ENCODE peak calls at places on chromosome 17, in eight cellular contexts. Q is Peyer's patch; W is pancreas; F is CD4-positive, alpha-beta T cell; E is PC-9; T is mammary epithelial cell; N is endothelial cell of umbilical vein; D is heart left ventricle. R is an unnamed sample.
A peak's percentile ranks its signal among the peaks of the same experiment; 100 is the strongest.

GRCh38 chr17:5526821-5527598 is 40.6 kb downstream of the MIS12 start:
- DNase-seq in Q (no peak), W (peak; percentile 7), F (no peak), E (peak; percentile 55), T (peak; percentile 89), N (peak; percentile 97), D (peak; percentile 79), R (no peak)

GRCh38 chr17:6555331-6556120 is 829 bp downstream of the PITPNM3 start:
- DNase-seq in Q (peak; percentile 65), W (no peak), F (no peak), E (peak; percentile 50), T (peak; percentile 76), N (peak; percentile 38), D (no peak), R (no peak)

GRCh38 chr17:81401727-81402529 is 6.7 kb downstream of the BAHCC1 start:
- DNase-seq in Q (peak; percentile 71), W (no peak), F (no peak), E (no peak), T (no peak), N (peak; percentile 41), D (no peak), R (no peak)

GRCh38 chr17:69451416-69452394 is 37.2 kb downstream of the MAP2K6 start:
- DNase-seq in Q (no peak), W (no peak), F (no peak), E (no peak), T (no peak), N (no peak), D (no peak), R (no peak)

GRCh38 chr17:57929392-57929791 is 25.8 kb downstream of the CUEDC1 start:
- DNase-seq in Q (no peak), W (no peak), F (no peak), E (no peak), T (no peak), N (no peak), D (no peak), R (no peak)

GRCh38 chr17:37283414-37283961 is 92.3 kb upstream of the C17orf78 start:
- DNase-seq in Q (no peak), W (no peak), F (no peak), E (no peak), T (no peak), N (no peak), D (no peak), R (no peak)

GRCh38 chr17:50200447-50201225 is 795 bp downstream of the COL1A1 start:
- DNase-seq in Q (peak; percentile 89), W (peak; percentile 79), F (peak; percentile 73), E (peak; percentile 76), T (peak; percentile 80), N (peak; percentile 68), D (peak; percentile 92), R (no peak)

GRCh38 chr17:79822583-79823124 is 16.6 kb downstream of the CBX4 start:
- DNase-seq in Q (no peak), W (no peak), F (no peak), E (no peak), T (no peak), N (no peak), D (no peak), R (no peak)

GRCh38 chr17:77325826-77326581 is 185.2 kb downstream of the SEC14L1 start:
- DNase-seq in Q (peak; percentile 69), W (no peak), F (peak; percentile 8), E (no peak), T (no peak), N (no peak), D (peak; percentile 59), R (peak; percentile 58)

GRCh38 chr17:1055751-1056645 is 59.1 kb downstream of the TIMM22 start:
- DNase-seq in Q (no peak), W (peak; percentile 38), F (peak; percentile 30), E (no peak), T (peak; percentile 27), N (peak; percentile 66), D (peak; percentile 81), R (no peak)

GRCh38 chr17:79097226-79098055 is 22.8 kb downstream of the ENGASE start:
- DNase-seq in Q (no peak), W (no peak), F (no peak), E (no peak), T (no peak), N (no peak), D (no peak), R (no peak)

GRCh38 chr17:73342057-73342522 is 30.3 kb upstream of the CDC42EP4 start:
- DNase-seq in Q (no peak), W (peak; percentile 55), F (no peak), E (no peak), T (peak; percentile 96), N (peak; percentile 86), D (peak; percentile 82), R (no peak)

GRCh38 chr17:6313835-6314234 is 121.1 kb downstream of the AIPL1 start:
- DNase-seq in Q (no peak), W (no peak), F (no peak), E (no peak), T (no peak), N (no peak), D (no peak), R (no peak)

GRCh38 chr17:34177642-34178041 is 77.4 kb upstream of the CCL2 start:
- DNase-seq in Q (no peak), W (no peak), F (no peak), E (no peak), T (no peak), N (peak; percentile 90), D (no peak), R (no peak)

GRCh38 chr17:77506371-77506991 is 365.7 kb downstream of the SEC14L1 start:
- DNase-seq in Q (no peak), W (no peak), F (no peak), E (no peak), T (no peak), N (no peak), D (no peak), R (no peak)

GRCh38 chr17:44221072-44221861 is 1.8 kb upstream of the UBTF start:
- DNase-seq in Q (peak; percentile 86), W (peak; percentile 76), F (peak; percentile 56), E (peak; percentile 64), T (peak; percentile 66), N (peak; percentile 83), D (peak; percentile 91), R (peak; percentile 83)

GRCh38 chr17:81510798-81511549 is 1.6 kb downstream of the ACTG1 start:
- DNase-seq in Q (peak; percentile 64), W (no peak), F (peak; percentile 33), E (no peak), T (no peak), N (peak; percentile 30), D (no peak), R (peak; percentile 71)

GRCh38 chr17:32909787-32910369 is 18.1 kb upstream of the TMEM98 start:
- DNase-seq in Q (peak; percentile 62), W (peak; percentile 81), F (peak; percentile 13), E (peak; percentile 43), T (peak; percentile 69), N (peak; percentile 88), D (no peak), R (no peak)

GRCh38 chr17:49741009-49741691 is 22.8 kb downstream of the FAM117A start:
- DNase-seq in Q (no peak), W (no peak), F (no peak), E (no peak), T (peak; percentile 54), N (no peak), D (no peak), R (no peak)

GRCh38 chr17:79562806-79563141 is 48.1 kb downstream of the RBFOX3 start:
- DNase-seq in Q (no peak), W (no peak), F (no peak), E (no peak), T (no peak), N (no peak), D (no peak), R (no peak)

GRCh38 chr17:69723741-69724140 is 309.2 kb downstream of the MAP2K6 start:
- DNase-seq in Q (no peak), W (no peak), F (no peak), E (no peak), T (peak; percentile 19), N (peak; percentile 25), D (no peak), R (no peak)

GRCh38 chr17:78400581-78401240 is 22.3 kb downstream of the PGS1 start:
- DNase-seq in Q (no peak), W (no peak), F (no peak), E (no peak), T (peak; percentile 85), N (no peak), D (peak; percentile 45), R (no peak)

GRCh38 chr17:73616120-73616872 is 27.9 kb downstream of the SDK2 start:
- DNase-seq in Q (no peak), W (no peak), F (no peak), E (no peak), T (no peak), N (no peak), D (peak; percentile 19), R (no peak)

GRCh38 chr17:43768382-43768781 is 9.8 kb upstream of the SOST start:
- DNase-seq in Q (no peak), W (no peak), F (no peak), E (no peak), T (no peak), N (no peak), D (no peak), R (no peak)

GRCh38 chr17:4998027-4998665 is 396 bp downstream of the KIF1C start:
- DNase-seq in Q (no peak), W (no peak), F (no peak), E (no peak), T (no peak), N (peak; percentile 28), D (peak; percentile 82), R (no peak)

GRCh38 chr17:40111221-40112128 is 10.3 kb upstream of the MSL1 start:
- DNase-seq in Q (peak; percentile 87), W (peak; percentile 97), F (peak; percentile 58), E (peak; percentile 71), T (peak; percentile 77), N (peak; percentile 97), D (peak; percentile 92), R (peak; percentile 86)
- H3K27ac ChIP-seq in Q (peak overlapping the region; percentile 88), W (peak overlapping the region; percentile 91), F (peak overlapping the region; percentile 51), E (no peak overlapping the region), T (peak overlapping the region; percentile 28), N (peak overlapping the region; percentile 88), D (peak overlapping the region; percentile 96), R (peak overlapping the region; percentile 75)

GRCh38 chr17:64682261-64683181 is 20.4 kb upstream of the SMURF2 start:
- DNase-seq in Q (no peak), W (no peak), F (no peak), E (peak; percentile 92), T (no peak), N (peak; percentile 62), D (no peak), R (no peak)

GRCh38 chr17:64679710-64680216 is 17.7 kb upstream of the SMURF2 start:
- DNase-seq in Q (no peak), W (no peak), F (no peak), E (peak; percentile 98), T (peak; percentile 98), N (peak; percentile 40), D (no peak), R (peak; percentile 83)

GRCh38 chr17:64676763-64677162 is 14.7 kb upstream of the SMURF2 start:
- DNase-seq in Q (no peak), W (no peak), F (no peak), E (no peak), T (no peak), N (no peak), D (no peak), R (no peak)
- H3K27ac ChIP-seq in Q (no peak overlapping the region), W (no peak overlapping the region), F (no peak overlapping the region), E (no peak overlapping the region), T (no peak overlapping the region), N (no peak overlapping the region), D (no peak overlapping the region), R (no peak overlapping the region)

GRCh38 chr17:17834974-17835373 is 1.8 kb downstream of the SREBF1 start:
- DNase-seq in Q (no peak), W (no peak), F (no peak), E (no peak), T (no peak), N (no peak), D (no peak), R (no peak)
- H3K27ac ChIP-seq in Q (peak overlapping the region; percentile 100), W (no peak overlapping the region), F (peak overlapping the region; percentile 97), E (peak overlapping the region; percentile 23), T (no peak overlapping the region), N (no peak overlapping the region), D (no peak overlapping the region), R (peak overlapping the region; percentile 98)

GRCh38 chr17:3886776-3887175 is 6.1 kb downstream of the CAMKK1 start:
- DNase-seq in Q (no peak), W (no peak), F (no peak), E (no peak), T (no peak), N (no peak), D (no peak), R (no peak)
- H3K27ac ChIP-seq in Q (peak overlapping the region; percentile 74), W (peak overlapping the region; percentile 39), F (no peak overlapping the region), E (no peak overlapping the region), T (no peak overlapping the region), N (peak overlapping the region; percentile 72), D (no peak overlapping the region), R (no peak overlapping the region)